ENCODE peak calls at places on chromosomes 13 and 19, in ten cellular contexts. One of them, this sample, is unnamed.

GRCh38 chr19:37963190-37963947 is 56.4 kb downstream of the SIPA1L3 start:
- DNase-seq in astrocyte of the hippocampus: peak; percentile 86
- DNase-seq in GOT3: no peak
- DNase-seq in LHCN-M2: peak; percentile 48
- DNase-seq in tibial nerve: no peak
- DNase-seq in thoracic aorta: no peak
- DNase-seq in NCI-H2081: no peak
- DNase-seq in stimulated activated CD8-positive, alpha-beta memory T cell treated with anti-CD3 and anti-CD28 coated beads, Interleukin-15, amount 100 ng/mL, for 4 hours: no peak
- DNase-seq in activated naive CD8-positive, alpha-beta T cell treated with anti-CD3 and anti-CD28 coated beads for 36 hours: no peak
- DNase-seq in fibroblast of pulmonary artery: peak; percentile 22
- DNase-seq in this sample: no peak

GRCh38 chr13:99577934-99578917 is 77.0 kb downstream of the TM9SF2 start:
- DNase-seq in NCI-H2081: no peak
- DNase-seq in LHCN-M2: peak; percentile 17
- DNase-seq in activated naive CD8-positive, alpha-beta T cell treated with anti-CD3 and anti-CD28 coated beads for 36 hours: no peak
- DNase-seq in stimulated activated CD8-positive, alpha-beta memory T cell treated with anti-CD3 and anti-CD28 coated beads, Interleukin-15, amount 100 ng/mL, for 4 hours: no peak
- DNase-seq in thoracic aorta: no peak
- DNase-seq in tibial nerve: no peak
- DNase-seq in astrocyte of the hippocampus: no peak
- DNase-seq in GOT3: no peak
- DNase-seq in fibroblast of pulmonary artery: peak; percentile 26
- DNase-seq in this sample: peak; percentile 7

GRCh38 chr13:75405976-75406703 is 75.8 kb downstream of the TBC1D4 start:
- DNase-seq in GOT3: no peak
- DNase-seq in NCI-H2081: no peak
- DNase-seq in astrocyte of the hippocampus: peak; percentile 23
- DNase-seq in thoracic aorta: no peak
- DNase-seq in LHCN-M2: peak; percentile 76
- DNase-seq in stimulated activated CD8-positive, alpha-beta memory T cell treated with anti-CD3 and anti-CD28 coated beads, Interleukin-15, amount 100 ng/mL, for 4 hours: no peak
- DNase-seq in fibroblast of pulmonary artery: peak; percentile 48
- DNase-seq in tibial nerve: no peak
- DNase-seq in activated naive CD8-positive, alpha-beta T cell treated with anti-CD3 and anti-CD28 coated beads for 36 hours: no peak
- DNase-seq in this sample: peak; percentile 78

GRCh38 chr13:97422118-97423054 is 11.6 kb upstream of the RAP2A start:
- DNase-seq in fibroblast of pulmonary artery: no peak
- DNase-seq in thoracic aorta: no peak
- DNase-seq in NCI-H2081: no peak
- DNase-seq in GOT3: no peak
- DNase-seq in tibial nerve: no peak
- DNase-seq in LHCN-M2: peak; percentile 65
- DNase-seq in stimulated activated CD8-positive, alpha-beta memory T cell treated with anti-CD3 and anti-CD28 coated beads, Interleukin-15, amount 100 ng/mL, for 4 hours: no peak
- DNase-seq in activated naive CD8-positive, alpha-beta T cell treated with anti-CD3 and anti-CD28 coated beads for 36 hours: no peak
- DNase-seq in astrocyte of the hippocampus: peak; percentile 23
- DNase-seq in this sample: no peak

GRCh38 chr13:87669379-87669978 is 1.7 kb upstream of the SLITRK5 start:
- DNase-seq in fibroblast of pulmonary artery: peak; percentile 42
- DNase-seq in astrocyte of the hippocampus: peak; percentile 54
- DNase-seq in LHCN-M2: peak; percentile 35
- DNase-seq in NCI-H2081: peak; percentile 22
- DNase-seq in activated naive CD8-positive, alpha-beta T cell treated with anti-CD3 and anti-CD28 coated beads for 36 hours: no peak
- DNase-seq in GOT3: no peak
- DNase-seq in tibial nerve: no peak
- DNase-seq in thoracic aorta: no peak
- DNase-seq in stimulated activated CD8-positive, alpha-beta memory T cell treated with anti-CD3 and anti-CD28 coated beads, Interleukin-15, amount 100 ng/mL, for 4 hours: no peak
- DNase-seq in this sample: peak; percentile 22

GRCh38 chr19:46975011-46975917 is 44.4 kb upstream of the NPAS1 start:
- DNase-seq in NCI-H2081: no peak
- DNase-seq in stimulated activated CD8-positive, alpha-beta memory T cell treated with anti-CD3 and anti-CD28 coated beads, Interleukin-15, amount 100 ng/mL, for 4 hours: no peak
- DNase-seq in GOT3: no peak
- DNase-seq in fibroblast of pulmonary artery: no peak
- DNase-seq in activated naive CD8-positive, alpha-beta T cell treated with anti-CD3 and anti-CD28 coated beads for 36 hours: no peak
- DNase-seq in tibial nerve: no peak
- DNase-seq in LHCN-M2: no peak
- DNase-seq in astrocyte of the hippocampus: peak; percentile 50
- DNase-seq in thoracic aorta: no peak
- DNase-seq in this sample: no peak

GRCh38 chr19:55247621-55248099 is 11.2 kb downstream of the PPP6R1 start:
- DNase-seq in activated naive CD8-positive, alpha-beta T cell treated with anti-CD3 and anti-CD28 coated beads for 36 hours: no peak
- DNase-seq in NCI-H2081: no peak
- DNase-seq in astrocyte of the hippocampus: peak; percentile 11
- DNase-seq in LHCN-M2: no peak
- DNase-seq in fibroblast of pulmonary artery: peak; percentile 76
- DNase-seq in thoracic aorta: no peak
- DNase-seq in GOT3: no peak
- DNase-seq in tibial nerve: no peak
- DNase-seq in stimulated activated CD8-positive, alpha-beta memory T cell treated with anti-CD3 and anti-CD28 coated beads, Interleukin-15, amount 100 ng/mL, for 4 hours: no peak
- DNase-seq in this sample: no peak

GRCh38 chr13:51495300-51495699 is 42.5 kb upstream of the INTS6 start:
- DNase-seq in activated naive CD8-positive, alpha-beta T cell treated with anti-CD3 and anti-CD28 coated beads for 36 hours: no peak
- DNase-seq in thoracic aorta: no peak
- DNase-seq in NCI-H2081: no peak
- DNase-seq in fibroblast of pulmonary artery: no peak
- DNase-seq in tibial nerve: no peak
- DNase-seq in stimulated activated CD8-positive, alpha-beta memory T cell treated with anti-CD3 and anti-CD28 coated beads, Interleukin-15, amount 100 ng/mL, for 4 hours: no peak
- DNase-seq in astrocyte of the hippocampus: no peak
- DNase-seq in LHCN-M2: no peak
- DNase-seq in GOT3: no peak
- DNase-seq in this sample: no peak

GRCh38 chr13:112961457-112962369 is 7.3 kb upstream of the MCF2L start:
- DNase-seq in tibial nerve: no peak
- DNase-seq in activated naive CD8-positive, alpha-beta T cell treated with anti-CD3 and anti-CD28 coated beads for 36 hours: no peak
- DNase-seq in NCI-H2081: no peak
- DNase-seq in fibroblast of pulmonary artery: no peak
- DNase-seq in GOT3: no peak
- DNase-seq in astrocyte of the hippocampus: no peak
- DNase-seq in stimulated activated CD8-positive, alpha-beta memory T cell treated with anti-CD3 and anti-CD28 coated beads, Interleukin-15, amount 100 ng/mL, for 4 hours: no peak
- DNase-seq in thoracic aorta: no peak
- DNase-seq in LHCN-M2: no peak
- DNase-seq in this sample: no peak

GRCh38 chr13:73521291-73521626 is 462.5 kb downstream of the KLF5 start:
- DNase-seq in NCI-H2081: no peak
- DNase-seq in thoracic aorta: no peak
- DNase-seq in LHCN-M2: no peak
- DNase-seq in astrocyte of the hippocampus: no peak
- DNase-seq in GOT3: no peak
- DNase-seq in tibial nerve: no peak
- DNase-seq in stimulated activated CD8-positive, alpha-beta memory T cell treated with anti-CD3 and anti-CD28 coated beads, Interleukin-15, amount 100 ng/mL, for 4 hours: no peak
- DNase-seq in fibroblast of pulmonary artery: no peak
- DNase-seq in activated naive CD8-positive, alpha-beta T cell treated with anti-CD3 and anti-CD28 coated beads for 36 hours: no peak
- DNase-seq in this sample: no peak

GRCh38 chr19:6501740-6502648 is at the start of gene TUBB4A:
- DNase-seq in astrocyte of the hippocampus: no peak
- DNase-seq in tibial nerve: no peak
- DNase-seq in stimulated activated CD8-positive, alpha-beta memory T cell treated with anti-CD3 and anti-CD28 coated beads, Interleukin-15, amount 100 ng/mL, for 4 hours: no peak
- DNase-seq in thoracic aorta: no peak
- DNase-seq in activated naive CD8-positive, alpha-beta T cell treated with anti-CD3 and anti-CD28 coated beads for 36 hours: peak; percentile 65
- DNase-seq in fibroblast of pulmonary artery: no peak
- DNase-seq in NCI-H2081: no peak
- DNase-seq in LHCN-M2: no peak
- DNase-seq in GOT3: no peak
- DNase-seq in this sample: no peak

GRCh38 chr19:43606569-43607229 is 5.2 kb upstream of the SRRM5 start:
- DNase-seq in activated naive CD8-positive, alpha-beta T cell treated with anti-CD3 and anti-CD28 coated beads for 36 hours: no peak
- DNase-seq in tibial nerve: no peak
- DNase-seq in astrocyte of the hippocampus: no peak
- DNase-seq in NCI-H2081: peak; percentile 52
- DNase-seq in GOT3: no peak
- DNase-seq in LHCN-M2: no peak
- DNase-seq in stimulated activated CD8-positive, alpha-beta memory T cell treated with anti-CD3 and anti-CD28 coated beads, Interleukin-15, amount 100 ng/mL, for 4 hours: no peak
- DNase-seq in fibroblast of pulmonary artery: no peak
- DNase-seq in thoracic aorta: no peak
- DNase-seq in this sample: no peak

GRCh38 chr13:101785858-101786257 is 333.4 kb downstream of the ITGBL1 start:
- DNase-seq in thoracic aorta: no peak
- DNase-seq in astrocyte of the hippocampus: peak; percentile 68
- DNase-seq in GOT3: no peak
- DNase-seq in activated naive CD8-positive, alpha-beta T cell treated with anti-CD3 and anti-CD28 coated beads for 36 hours: no peak
- DNase-seq in tibial nerve: no peak
- DNase-seq in LHCN-M2: peak; percentile 24
- DNase-seq in stimulated activated CD8-positive, alpha-beta memory T cell treated with anti-CD3 and anti-CD28 coated beads, Interleukin-15, amount 100 ng/mL, for 4 hours: no peak
- DNase-seq in NCI-H2081: peak; percentile 25
- DNase-seq in fibroblast of pulmonary artery: peak; percentile 3
- DNase-seq in this sample: peak; percentile 54

GRCh38 chr13:60267498-60268202 is 103.9 kb upstream of the DIAPH3 start:
- DNase-seq in GOT3: no peak
- DNase-seq in stimulated activated CD8-positive, alpha-beta memory T cell treated with anti-CD3 and anti-CD28 coated beads, Interleukin-15, amount 100 ng/mL, for 4 hours: no peak
- DNase-seq in tibial nerve: no peak
- DNase-seq in LHCN-M2: peak; percentile 3
- DNase-seq in astrocyte of the hippocampus: peak; percentile 31
- DNase-seq in fibroblast of pulmonary artery: peak; percentile 2
- DNase-seq in thoracic aorta: no peak
- DNase-seq in activated naive CD8-positive, alpha-beta T cell treated with anti-CD3 and anti-CD28 coated beads for 36 hours: peak; percentile 32
- DNase-seq in NCI-H2081: no peak
- DNase-seq in this sample: no peak

GRCh38 chr13:29884671-29885424 is 34.4 kb upstream of the UBL3 start:
- DNase-seq in fibroblast of pulmonary artery: peak; percentile 42
- DNase-seq in GOT3: no peak
- DNase-seq in LHCN-M2: no peak
- DNase-seq in thoracic aorta: no peak
- DNase-seq in tibial nerve: no peak
- DNase-seq in NCI-H2081: no peak
- DNase-seq in astrocyte of the hippocampus: peak; percentile 45
- DNase-seq in activated naive CD8-positive, alpha-beta T cell treated with anti-CD3 and anti-CD28 coated beads for 36 hours: no peak
- DNase-seq in stimulated activated CD8-positive, alpha-beta memory T cell treated with anti-CD3 and anti-CD28 coated beads, Interleukin-15, amount 100 ng/mL, for 4 hours: no peak
- DNase-seq in this sample: no peak

GRCh38 chr13:111211789-111212516 is 96.8 kb downstream of the ARHGEF7 start:
- DNase-seq in thoracic aorta: no peak
- DNase-seq in astrocyte of the hippocampus: peak; percentile 91
- DNase-seq in tibial nerve: no peak
- DNase-seq in NCI-H2081: no peak
- DNase-seq in fibroblast of pulmonary artery: peak; percentile 57
- DNase-seq in activated naive CD8-positive, alpha-beta T cell treated with anti-CD3 and anti-CD28 coated beads for 36 hours: no peak
- DNase-seq in stimulated activated CD8-positive, alpha-beta memory T cell treated with anti-CD3 and anti-CD28 coated beads, Interleukin-15, amount 100 ng/mL, for 4 hours: no peak
- DNase-seq in GOT3: no peak
- DNase-seq in LHCN-M2: no peak
- DNase-seq in this sample: no peak

GRCh38 chr19:873084-874019 is 13.9 kb downstream of the CFD start:
- DNase-seq in stimulated activated CD8-positive, alpha-beta memory T cell treated with anti-CD3 and anti-CD28 coated beads, Interleukin-15, amount 100 ng/mL, for 4 hours: no peak
- DNase-seq in fibroblast of pulmonary artery: peak; percentile 26
- DNase-seq in thoracic aorta: no peak
- DNase-seq in LHCN-M2: no peak
- DNase-seq in GOT3: no peak
- DNase-seq in activated naive CD8-positive, alpha-beta T cell treated with anti-CD3 and anti-CD28 coated beads for 36 hours: peak; percentile 60
- DNase-seq in tibial nerve: no peak
- DNase-seq in NCI-H2081: no peak
- DNase-seq in astrocyte of the hippocampus: no peak
- DNase-seq in this sample: peak; percentile 37

GRCh38 chr19:17706750-17707181 is 12.5 kb upstream of the MAP1S start:
- DNase-seq in NCI-H2081: no peak
- DNase-seq in astrocyte of the hippocampus: peak; percentile 50
- DNase-seq in thoracic aorta: no peak
- DNase-seq in GOT3: no peak
- DNase-seq in tibial nerve: no peak
- DNase-seq in stimulated activated CD8-positive, alpha-beta memory T cell treated with anti-CD3 and anti-CD28 coated beads, Interleukin-15, amount 100 ng/mL, for 4 hours: no peak
- DNase-seq in LHCN-M2: peak; percentile 13
- DNase-seq in fibroblast of pulmonary artery: peak; percentile 65
- DNase-seq in activated naive CD8-positive, alpha-beta T cell treated with anti-CD3 and anti-CD28 coated beads for 36 hours: no peak
- DNase-seq in this sample: peak; percentile 75

This sample was measured in SJCRH30.